ENCODE peak calls at places on chromosome 10, in ten cellular contexts. S is Panc1; R is H54; B is NCI-H2081; W is GM19239; V is activated T-helper 1 cell treated with anti-CD3 and anti-CD28 coated beads, Interleukin-2, amount 50 U/mL, for 16 hours; E is PC-3; I is SK-MEL-5; C is HEK293T; Q is T-cell. Y is an unnamed sample.

GRCh38 chr10:14952851-14953451 is 945 bp downstream of the DCLRE1C start:
- DNase-seq in S (no peak), R (no peak), B (no peak), W (no peak), V (no peak), E (no peak), I (no peak), C (no peak), Q (no peak), Y (no peak)

GRCh38 chr10:112389147-112389822 is 15.4 kb downstream of the ACSL5 start:
- DNase-seq in S (peak), R (peak), B (no peak), W (no peak), V (no peak), E (peak), I (no peak), C (no peak), Q (no peak), Y (peak)

GRCh38 chr10:98430427-98430826 is 15.4 kb upstream of the PYROXD2 start:
- DNase-seq in S (no peak), R (no peak), B (no peak), W (no peak), V (no peak), E (no peak), I (no peak), C (no peak), Q (no peak), Y (no peak)

GRCh38 chr10:22345301-22346086 is at the start of gene SPAG6:
- DNase-seq in S (no peak), R (no peak), B (peak), W (no peak), V (no peak), E (no peak), I (no peak), C (no peak), Q (no peak), Y (no peak)

GRCh38 chr10:69130251-69130650 is 6.3 kb downstream of the VPS26A start:
- DNase-seq in S (no peak), R (no peak), B (no peak), W (no peak), V (no peak), E (no peak), I (no peak), C (no peak), Q (no peak), Y (no peak)

GRCh38 chr10:21293518-21294356 is 231.7 kb downstream of the SKIDA1 start:
- DNase-seq in S (no peak), R (no peak), B (no peak), W (no peak), V (no peak), E (no peak), I (no peak), C (no peak), Q (no peak), Y (no peak)

GRCh38 chr10:48671914-48672595 is 12.6 kb upstream of the WDFY4 start:
- DNase-seq in S (no peak), R (no peak), B (no peak), W (no peak), V (no peak), E (no peak), I (no peak), C (no peak), Q (no peak), Y (no peak)

GRCh38 chr10:89241491-89242339 is 9.9 kb downstream of the LIPA start:
- DNase-seq in S (no peak), R (no peak), B (no peak), W (no peak), V (no peak), E (no peak), I (no peak), C (no peak), Q (no peak), Y (no peak)

GRCh38 chr10:128124813-128125403 is 1.3 kb downstream of the MKI67 start:
- DNase-seq in S (no peak), R (no peak), B (no peak), W (no peak), V (no peak), E (peak), I (no peak), C (no peak), Q (no peak), Y (no peak)

GRCh38 chr10:87865201-87866025 is 2.0 kb downstream of the PTEN start:
- DNase-seq in S (no peak), R (no peak), B (no peak), W (no peak), V (no peak), E (no peak), I (no peak), C (no peak), Q (no peak), Y (no peak)

GRCh38 chr10:42882597-42882996 is 100.0 kb downstream of the BMS1 start:
- DNase-seq in S (no peak), R (no peak), B (no peak), W (no peak), V (no peak), E (no peak), I (no peak), C (no peak), Q (no peak), Y (no peak)

GRCh38 chr10:60524541-60524940 is 134.9 kb upstream of the ANK3 start:
- DNase-seq in S (no peak), R (no peak), B (no peak), W (no peak), V (no peak), E (no peak), I (no peak), C (no peak), Q (no peak), Y (no peak)

GRCh38 chr10:27247441-27247840 is 6.8 kb upstream of the ACBD5 start:
- DNase-seq in S (no peak), R (no peak), B (no peak), W (no peak), V (no peak), E (no peak), I (no peak), C (no peak), Q (no peak), Y (no peak)

GRCh38 chr10:34506773-34507172 is 308.3 kb downstream of the PARD3 start:
- DNase-seq in S (no peak), R (no peak), B (peak), W (no peak), V (no peak), E (no peak), I (no peak), C (no peak), Q (no peak), Y (no peak)

GRCh38 chr10:133444342-133445267 is 9.1 kb upstream of the SCART1 start:
- DNase-seq in S (no peak), R (no peak), B (no peak), W (no peak), V (no peak), E (no peak), I (no peak), C (no peak), Q (no peak), Y (peak)

GRCh38 chr10:22658745-22659410 is 55.5 kb downstream of the PIP4K2A start:
- DNase-seq in S (no peak), R (no peak), B (no peak), W (no peak), V (no peak), E (no peak), I (no peak), C (no peak), Q (no peak), Y (no peak)

Y was measured in coronary artery.